ENCODE peak calls at places on chromosome 7, in ten cellular contexts. N is epithelial cell of esophagus, X is bronchial epithelial cell, B is body of pancreas, U is cardiac fibroblast, A is cardiac muscle cell, Q is astrocyte of the cerebellum, J is B cell, E is GM20000, F is PC-9. H is an unnamed sample.

GRCh38 chr7:40316176-40316575 is 181.4 kb downstream of the SUGCT start:
- DNase-seq in N (no peak), X (no peak), B (no peak), U (no peak), A (no peak), Q (no peak), J (no peak), E (no peak), F (no peak), H (no peak)

GRCh38 chr7:142583424-142583823 is 165.8 kb upstream of the PRSS1 start:
- DNase-seq in N (peak), X (peak), B (peak), U (peak), A (peak), Q (peak), J (no peak), E (peak), F (peak), H (peak)

GRCh38 chr7:3028767-3029111 is 14.9 kb downstream of the CARD11 start:
- DNase-seq in N (no peak), X (no peak), B (no peak), U (no peak), A (no peak), Q (no peak), J (no peak), E (no peak), F (no peak), H (no peak)

GRCh38 chr7:112143567-112143966 is 62.6 kb downstream of the DOCK4 start:
- DNase-seq in N (no peak), X (no peak), B (no peak), U (peak), A (no peak), Q (peak), J (no peak), E (no peak), F (no peak), H (no peak)

GRCh38 chr7:24703296-24703695 is 54.0 kb downstream of the GSDME start:
- DNase-seq in N (peak), X (peak), B (no peak), U (no peak), A (no peak), Q (no peak), J (no peak), E (no peak), F (no peak), H (no peak)

GRCh38 chr7:69906309-69906995 is 308.2 kb downstream of the AUTS2 start:
- DNase-seq in N (no peak), X (no peak), B (no peak), U (peak), A (no peak), Q (no peak), J (peak), E (peak), F (no peak), H (no peak)

GRCh38 chr7:50791921-50792341 is 9.2 kb upstream of the GRB10 start:
- DNase-seq in N (peak), X (peak), B (peak), U (peak), A (no peak), Q (no peak), J (no peak), E (no peak), F (no peak), H (no peak)

GRCh38 chr7:81788241-81788640 is 18.4 kb upstream of the HGF start:
- DNase-seq in N (no peak), X (no peak), B (no peak), U (no peak), A (no peak), Q (no peak), J (no peak), E (no peak), F (no peak), H (no peak)

GRCh38 chr7:149624006-149624405 is 126.4 kb upstream of the ZNF746 start:
- DNase-seq in N (peak), X (peak), B (peak), U (peak), A (peak), Q (no peak), J (peak), E (peak), F (peak), H (peak)

GRCh38 chr7:89474456-89474855 is 678.9 kb upstream of the TEX47 start:
- DNase-seq in N (no peak), X (no peak), B (no peak), U (no peak), A (no peak), Q (no peak), J (no peak), E (no peak), F (no peak), H (no peak)

GRCh38 chr7:5549096-5549896 is 125.7 kb upstream of the TNRC18 start:
- DNase-seq in N (peak), X (peak), B (peak), U (peak), A (no peak), Q (no peak), J (no peak), E (no peak), F (peak), H (peak)

GRCh38 chr7:112104153-112104552 is 102.0 kb downstream of the DOCK4 start:
- DNase-seq in N (no peak), X (no peak), B (no peak), U (no peak), A (no peak), Q (no peak), J (no peak), E (no peak), F (no peak), H (no peak)

GRCh38 chr7:128697301-128697905 is 25.3 kb downstream of the GARIN1A start:
- DNase-seq in N (peak), X (peak), B (no peak), U (peak), A (peak), Q (peak), J (peak), E (peak), F (peak), H (peak)

GRCh38 chr7:92306153-92306552 is 60.4 kb downstream of the ANKIB1 start:
- DNase-seq in N (peak), X (peak), B (no peak), U (no peak), A (no peak), Q (no peak), J (no peak), E (no peak), F (no peak), H (no peak)

GRCh38 chr7:67525588-67525987 is 529.0 kb downstream of the TYW1 start:
- DNase-seq in N (no peak), X (no peak), B (no peak), U (no peak), A (peak), Q (no peak), J (no peak), E (no peak), F (no peak), H (no peak)

GRCh38 chr7:135245826-135246825 is 12.5 kb downstream of the STRA8 start:
- DNase-seq in N (no peak), X (no peak), B (no peak), U (no peak), A (no peak), Q (no peak), J (no peak), E (no peak), F (no peak), H (no peak)

GRCh38 chr7:94393251-94393758 is 1.4 kb upstream of the COL1A2 start:
- DNase-seq in N (no peak), X (no peak), B (no peak), U (peak), A (no peak), Q (no peak), J (no peak), E (no peak), F (no peak), H (no peak)

GRCh38 chr7:55478700-55479099 is 93.6 kb downstream of the VOPP1 start:
- DNase-seq in N (no peak), X (no peak), B (no peak), U (no peak), A (no peak), Q (no peak), J (no peak), E (no peak), F (no peak), H (no peak)

GRCh38 chr7:157527686-157528085 is 190.9 kb downstream of the DNAJB6 start:
- DNase-seq in N (no peak), X (no peak), B (no peak), U (no peak), A (no peak), Q (no peak), J (no peak), E (no peak), F (no peak), H (no peak)

GRCh38 chr7:106057962-106058901 is 53.9 kb downstream of the SYPL1 start:
- DNase-seq in N (peak), X (peak), B (peak), U (peak), A (no peak), Q (no peak), J (peak), E (peak), F (peak), H (peak)

GRCh38 chr7:106059556-106059955 is 52.6 kb downstream of the SYPL1 start:
- DNase-seq in N (peak), X (peak), B (no peak), U (peak), A (no peak), Q (no peak), J (no peak), E (no peak), F (no peak), H (no peak)

GRCh38 chr7:106058925-106059324 is 53.2 kb downstream of the SYPL1 start:
- DNase-seq in N (no peak), X (no peak), B (no peak), U (no peak), A (no peak), Q (no peak), J (no peak), E (no peak), F (no peak), H (no peak)

GRCh38 chr7:106056513-106057203 is 55.5 kb downstream of the SYPL1 start:
- DNase-seq in N (peak), X (peak), B (peak), U (peak), A (peak), Q (peak), J (peak), E (peak), F (peak), H (peak)

GRCh38 chr7:106057204-106057961 is 54.7 kb downstream of the SYPL1 start:
- DNase-seq in N (no peak), X (no peak), B (no peak), U (no peak), A (no peak), Q (no peak), J (no peak), E (no peak), F (no peak), H (no peak)
- TF ChIP-seq CTCF in N (no peak), X (no peak), B (no peak), U (no peak), A (no peak), Q (no peak), J (peak), E (no peak), F (peak), H (no peak)

DNA sequence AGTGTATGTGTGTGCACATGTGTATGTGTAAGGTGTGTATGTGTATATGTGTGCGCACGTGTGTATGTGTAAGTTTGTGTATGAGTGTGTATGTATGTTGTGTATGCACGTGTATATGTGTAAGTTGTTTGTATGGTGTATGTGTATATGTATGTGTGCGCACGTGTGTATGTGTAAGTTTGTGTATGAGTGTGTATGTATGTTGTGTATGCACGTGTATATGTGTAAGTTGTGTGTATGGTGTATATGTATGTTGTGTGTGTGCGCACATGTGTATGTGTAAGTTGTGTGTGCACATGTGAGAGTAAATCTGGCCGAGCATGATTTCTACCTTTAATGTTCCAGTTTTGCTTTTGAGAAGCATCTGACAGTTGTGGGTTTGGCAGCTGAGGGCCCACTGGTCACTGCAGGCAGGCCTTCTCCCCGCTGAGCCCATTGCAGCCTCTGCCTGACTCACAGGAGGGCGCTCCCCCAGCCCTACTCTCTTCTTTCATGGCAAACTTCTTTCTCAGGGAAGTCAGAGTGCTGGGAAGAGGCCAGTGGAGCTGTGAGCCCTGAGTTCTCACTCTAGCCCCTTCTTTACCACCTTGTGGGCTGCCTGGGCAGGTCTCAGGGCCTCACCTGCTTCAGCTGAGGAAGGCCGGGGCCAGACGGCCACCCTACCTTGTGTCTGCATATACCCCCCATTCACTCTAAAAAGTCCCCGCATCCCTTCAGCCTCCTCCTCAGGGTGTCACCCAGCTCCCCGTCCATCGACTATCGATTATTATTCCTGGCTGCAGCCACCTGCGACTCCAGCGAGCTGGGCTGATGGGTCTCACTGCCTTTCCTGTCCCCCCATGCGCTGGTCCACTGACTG is 11.2 kb downstream of the WDR86 start:
- DNase-seq in N (no peak), X (no peak), B (no peak), U (no peak), A (no peak), Q (no peak), J (no peak), E (no peak), F (no peak), H (no peak)
- TF ChIP-seq CTCF in N (no peak), X (no peak), B (no peak), U (no peak), A (no peak), Q (peak), J (no peak), E (no peak), F (no peak), H (no peak)

GRCh38 chr7:48337781-48338180 is 166.5 kb downstream of the ABCA13 start:
- DNase-seq in N (no peak), X (no peak), B (no peak), U (no peak), A (no peak), Q (no peak), J (no peak), E (no peak), F (no peak), H (no peak)

DNA sequence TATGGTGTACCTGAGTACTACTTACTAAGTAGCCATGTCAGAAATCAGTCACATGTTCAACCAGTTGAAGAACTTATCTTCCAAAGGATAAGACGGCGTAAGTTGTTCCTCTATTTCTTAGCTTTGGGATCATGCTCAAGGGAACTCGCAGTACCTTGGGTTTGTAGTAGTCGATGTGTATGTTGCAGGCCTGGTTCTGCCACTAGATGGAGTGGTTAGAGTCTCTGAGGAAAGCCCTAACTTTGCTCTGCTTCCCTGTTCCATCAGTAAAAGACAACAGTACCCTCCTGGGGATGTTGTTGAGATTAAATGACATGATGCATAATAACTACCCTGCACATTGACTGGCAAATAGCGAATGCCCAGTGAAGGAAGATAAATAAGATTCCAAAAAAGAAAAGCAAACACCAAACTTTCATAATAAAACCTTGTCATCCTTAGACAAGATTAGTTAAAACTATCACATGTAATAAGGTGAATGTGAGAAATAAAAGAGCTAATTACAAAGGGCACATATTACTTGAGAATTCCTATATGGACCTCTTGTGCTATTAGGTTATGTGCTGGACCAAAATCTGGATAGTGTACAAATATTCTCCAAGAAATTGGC is 165.9 kb downstream of the ABCA13 start:
- DNase-seq in N (peak), X (peak), B (no peak), U (peak), A (peak), Q (peak), J (no peak), E (peak), F (peak), H (peak)
- TF ChIP-seq CTCF in N (peak), X (peak), B (peak), U (peak), A (peak), Q (peak), J (no peak), E (peak), F (peak), H (peak)

GRCh38 chr7:101871351-101871750 is 53.9 kb downstream of the CUX1 start:
- DNase-seq in N (no peak), X (no peak), B (no peak), U (no peak), A (no peak), Q (no peak), J (no peak), E (no peak), F (no peak), H (no peak)

GRCh38 chr7:101870361-101871062 is 53.1 kb downstream of the CUX1 start:
- DNase-seq in N (peak), X (peak), B (no peak), U (no peak), A (no peak), Q (no peak), J (no peak), E (peak), F (peak), H (peak)

GRCh38 chr7:101869026-101869900 is 51.8 kb downstream of the CUX1 start:
- DNase-seq in N (no peak), X (no peak), B (no peak), U (no peak), A (no peak), Q (no peak), J (no peak), E (no peak), F (no peak), H (no peak)

GRCh38 chr7:101868191-101868950 is 50.9 kb downstream of the CUX1 start:
- DNase-seq in N (no peak), X (no peak), B (no peak), U (no peak), A (no peak), Q (no peak), J (no peak), E (no peak), F (no peak), H (no peak)

DNA sequence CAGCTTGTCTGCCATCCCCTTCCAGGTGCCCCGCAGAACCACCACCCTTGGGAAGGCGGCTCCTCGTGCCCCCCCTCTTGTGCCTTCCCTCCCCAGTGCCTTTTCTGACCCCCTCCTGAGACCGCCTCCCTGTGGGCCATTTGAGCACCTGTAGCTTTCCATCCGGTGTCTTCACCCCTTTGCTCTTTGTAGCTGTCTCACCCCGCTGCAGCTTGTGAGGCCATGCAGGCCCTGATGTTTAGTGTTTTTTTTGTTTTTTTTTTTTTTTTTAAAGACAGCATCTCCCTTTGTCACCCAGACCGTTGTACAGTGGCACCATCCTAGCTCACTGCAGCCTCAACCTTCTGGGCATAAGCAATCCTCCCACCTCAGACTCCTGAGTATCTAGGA is 52.5 kb downstream of the CUX1 start:
- DNase-seq in N (no peak), X (no peak), B (no peak), U (no peak), A (no peak), Q (no peak), J (no peak), E (no peak), F (no peak), H (no peak)
- TF ChIP-seq CTCF in N (no peak), X (no peak), B (no peak), U (no peak), A (no peak), Q (no peak), J (no peak), E (no peak), F (no peak), H (no peak)

GRCh38 chr7:33674804-33675411 is 230.4 kb upstream of the BMPER start:
- DNase-seq in N (no peak), X (no peak), B (no peak), U (no peak), A (no peak), Q (no peak), J (no peak), E (peak), F (no peak), H (no peak)

GRCh38 chr7:33673029-33673700 is 232.2 kb upstream of the BMPER start:
- DNase-seq in N (no peak), X (no peak), B (no peak), U (no peak), A (no peak), Q (no peak), J (no peak), E (no peak), F (no peak), H (no peak)

GRCh38 chr7:33677556-33677955 is 227.8 kb upstream of the BMPER start:
- DNase-seq in N (peak), X (peak), B (no peak), U (peak), A (no peak), Q (no peak), J (no peak), E (no peak), F (no peak), H (no peak)

GRCh38 chr7:33680682-33681081 is 224.7 kb upstream of the BMPER start:
- DNase-seq in N (no peak), X (no peak), B (no peak), U (no peak), A (no peak), Q (no peak), J (no peak), E (no peak), F (no peak), H (no peak)

GRCh38 chr7:33678675-33679335 is 226.5 kb upstream of the BMPER start:
- DNase-seq in N (no peak), X (peak), B (no peak), U (no peak), A (no peak), Q (no peak), J (no peak), E (no peak), F (no peak), H (no peak)
- TF ChIP-seq CTCF in N (no peak), X (no peak), B (no peak), U (no peak), A (no peak), Q (no peak), J (no peak), E (no peak), F (no peak), H (no peak)

DNA sequence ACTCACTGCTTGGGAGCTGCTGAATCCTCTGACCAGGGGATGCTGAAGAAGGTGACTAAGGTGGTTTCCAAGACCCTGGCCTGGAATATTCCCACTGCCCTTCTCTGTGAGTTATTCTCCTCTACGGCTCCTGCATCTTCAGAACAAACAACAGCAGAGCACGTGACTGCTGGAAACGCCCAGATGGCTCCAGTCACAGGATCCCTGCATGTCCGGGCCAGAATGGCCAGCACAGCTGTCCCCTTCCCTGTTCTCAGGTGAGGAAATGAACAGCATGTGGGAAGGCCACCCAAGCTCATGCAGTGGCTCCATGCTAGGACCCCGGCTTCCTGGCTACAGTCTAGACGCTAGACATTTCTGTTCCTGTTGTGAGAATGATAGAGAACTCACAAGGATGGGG is 43.1 kb downstream of the GHRHR start:
- DNase-seq in N (no peak), X (no peak), B (no peak), U (no peak), A (no peak), Q (no peak), J (no peak), E (no peak), F (no peak), H (no peak)
- TF ChIP-seq CTCF in N (no peak), X (no peak), B (no peak), U (no peak), A (no peak), Q (no peak), J (no peak), E (no peak), F (no peak), H (no peak)